ENCODE peak calls at places on chromosomes 3 and 15, in seven cellular contexts. M, J, Y, X, G, T and H are unnamed samples. For H3K36me3, the result is how much of the 10 kb centered on the place peaks cover.

GRCh38 chr3:55445551-55445950 is 41.6 kb downstream of the WNT5A start:
- DNase-seq in M (no peak), Y (no peak), G (peak), J (no peak), X (peak), T (no peak), H (no peak)

GRCh38 chr15:40845511-40846284 is 1.9 kb downstream of the SPINT1 start:
- DNase-seq in M (peak), Y (no peak), T (peak), J (peak), G (peak), X (peak), H (no peak)

GRCh38 chr3:193711165-193711485 is 118.1 kb downstream of the OPA1 start:
- DNase-seq in Y (no peak), G (no peak), M (no peak), X (no peak), T (no peak), J (no peak), H (no peak)

GRCh38 chr3:54819926-54820325 is 107.9 kb downstream of the LRTM1 start:
- DNase-seq in X (no peak), T (no peak), G (no peak), Y (no peak), J (no peak), M (peak), H (peak)

GRCh38 chr3:53501203-53501602 is 6.8 kb downstream of the CACNA1D start:
- DNase-seq in G (no peak), X (no peak), Y (no peak), M (no peak), T (no peak), J (no peak), H (no peak)

GRCh38 chr15:74384566-74385441 is 17.4 kb upstream of the CYP11A1 start:
- DNase-seq in M (peak), T (no peak), G (no peak), X (peak), Y (peak), J (peak), H (no peak)

GRCh38 chr3:54228806-54229205 is 106.5 kb downstream of the CACNA2D3 start:
- DNase-seq in M (no peak), X (no peak), Y (no peak), T (no peak), J (no peak), G (no peak), H (no peak)

GRCh38 chr15:66404532-66404931 is 17.8 kb downstream of the MAP2K1 start:
- DNase-seq in G (no peak), Y (no peak), X (no peak), T (no peak), M (no peak), J (no peak), H (no peak)

GRCh38 chr3:10628902-10629700 is 123.7 kb upstream of the ATP2B2 start:
- DNase-seq in T (no peak), J (no peak), X (no peak), G (no peak), M (no peak), Y (no peak), H (no peak)

GRCh38 chr3:17094551-17094950 is 209.8 kb downstream of the PLCL2 start:
- DNase-seq in X (no peak), Y (no peak), J (no peak), T (no peak), G (no peak), M (no peak), H (no peak)

GRCh38 chr3:126399348-126399730 is 4.6 kb downstream of the CFAP100 start:
- DNase-seq in M (no peak), Y (no peak), T (no peak), J (peak), G (no peak), X (no peak), H (no peak)

GRCh38 chr3:126402666-126403302 is 8.1 kb downstream of the CFAP100 start:
- DNase-seq in M (no peak), T (no peak), J (no peak), G (no peak), X (peak), Y (no peak), H (no peak)

GRCh38 chr3:126399756-126400155 is 5.0 kb downstream of the CFAP100 start:
- DNase-seq in J (no peak), M (no peak), Y (no peak), G (no peak), T (peak), X (no peak), H (no peak)

GRCh38 chr3:126401611-126402160 is 7.0 kb downstream of the CFAP100 start:
- DNase-seq in G (no peak), M (no peak), T (peak), X (peak), J (no peak), Y (no peak), H (no peak)

GRCh38 chr3:126402178-126402577 is 7.5 kb downstream of the CFAP100 start:
- DNase-seq in X (no peak), J (no peak), G (no peak), M (no peak), Y (no peak), T (peak), H (no peak)
- H3K36me3 ChIP-seq in X (under half), J (under half), G (under half), M (under half), Y (under half), T (under half), H (under half)

GRCh38 chr3:44930911-44931310 is 45.1 kb downstream of the ZDHHC3 start:
- DNase-seq in X (no peak), J (no peak), M (no peak), Y (no peak), G (no peak), T (no peak), H (no peak)

GRCh38 chr3:44932271-44932670 is 43.7 kb downstream of the ZDHHC3 start:
- DNase-seq in X (no peak), G (no peak), J (no peak), Y (no peak), T (no peak), M (no peak), H (no peak)

GRCh38 chr3:44931791-44932190 is 44.2 kb downstream of the ZDHHC3 start:
- DNase-seq in Y (no peak), J (no peak), G (no peak), X (no peak), T (no peak), M (no peak), H (no peak)

GRCh38 chr3:44926921-44927320 is 49.1 kb downstream of the ZDHHC3 start:
- DNase-seq in G (no peak), J (no peak), Y (no peak), X (no peak), M (no peak), T (no peak), H (no peak)

DNA sequence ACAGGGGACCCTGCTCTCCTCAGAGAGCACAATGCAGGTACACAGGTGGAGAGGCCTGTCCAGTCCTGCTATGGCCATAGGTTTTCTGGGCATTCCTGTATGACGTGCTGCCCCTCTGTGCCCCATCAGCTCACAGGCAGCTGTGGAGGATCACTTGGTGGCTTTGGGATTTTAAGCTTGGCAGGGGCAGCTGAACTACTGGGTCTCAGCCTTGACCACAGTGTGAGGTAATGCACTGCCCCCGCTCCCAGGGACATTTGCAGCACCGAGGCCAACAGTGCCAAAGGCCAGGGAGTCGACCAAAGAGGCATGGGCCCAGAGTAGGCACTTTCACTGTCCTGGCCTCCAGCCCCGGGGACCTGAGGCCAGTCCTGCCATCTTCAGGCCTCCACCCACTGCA is 46.2 kb downstream of the ZDHHC3 start:
- DNase-seq in X (no peak), M (no peak), Y (no peak), G (no peak), T (no peak), J (no peak), H (no peak)
- H3K36me3 ChIP-seq in X (half or more), M (under half), Y (under half), G (under half), T (half or more), J (under half), H (half or more)

GRCh38 chr3:48678056-48678455 is 7.7 kb downstream of the NCKIPSD start:
- DNase-seq in T (no peak), J (no peak), Y (no peak), X (no peak), M (peak), G (no peak), H (no peak)
- H3K36me3 ChIP-seq in T (under half), J (under half), Y (under half), X (half or more), M (under half), G (under half), H (half or more)

GRCh38 chr3:39088456-39088855 is 19.0 kb downstream of the GORASP1 start:
- DNase-seq in X (no peak), M (no peak), T (no peak), G (no peak), J (no peak), Y (no peak), H (no peak)
- H3K36me3 ChIP-seq in X (half or more), M (under half), T (half or more), G (under half), J (under half), Y (under half), H (half or more)

GRCh38 chr3:52490035-52490937 is 4.9 kb upstream of the STAB1 start:
- DNase-seq in J (no peak), T (no peak), X (no peak), M (no peak), Y (no peak), G (no peak), H (no peak)
- H3K36me3 ChIP-seq in J (under half), T (half or more), X (half or more), M (half or more), Y (under half), G (under half), H (half or more)

DNA sequence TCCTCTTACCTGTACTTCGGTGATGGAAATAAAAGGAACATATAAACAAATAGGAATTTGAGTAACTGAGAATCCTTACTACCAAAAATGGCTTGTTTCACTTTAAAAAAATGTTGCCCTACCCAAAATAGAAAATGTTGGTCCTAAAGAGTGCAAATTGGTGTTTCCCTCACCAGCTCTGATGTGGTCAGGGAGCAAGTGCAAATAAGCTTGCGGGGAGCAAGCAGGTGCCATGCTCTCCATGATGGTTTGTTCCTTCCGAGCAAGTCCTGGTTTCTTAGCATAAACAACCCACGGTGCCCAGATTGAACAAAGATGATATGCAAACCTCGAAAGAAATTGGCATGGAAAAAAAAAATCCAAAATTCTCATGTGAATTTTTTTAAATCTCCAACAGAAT is 68.8 kb downstream of the PGPEP1L start:
- DNase-seq in M (no peak), Y (no peak), G (no peak), T (no peak), X (no peak), J (no peak), H (no peak)
- H3K36me3 ChIP-seq in M (under half), Y (under half), G (under half), T (half or more), X (half or more), J (under half), H (half or more)